ENCODE peak calls at places on chromosomes 7 and 10, in four cellular contexts. S is K562, A is HepG2, N is H1. F is an unnamed sample.

GRCh38 chr10:86230538-86231180 is 135.9 kb downstream of the GRID1 start:
- DNase-seq in A (no peak), S (no peak), N (no peak), F (no peak)

GRCh38 chr10:61835069-61835908 is 66.2 kb upstream of the ARID5B start:
- DNase-seq in N (no peak), S (peak), A (peak), F (peak)

GRCh38 chr7:129855234-129855673 is 97.5 kb downstream of the UBE2H start:
- DNase-seq in N (no peak), A (no peak), S (no peak), F (no peak)

GRCh38 chr10:54284526-54285193 is 516.4 kb downstream of the PCDH15 start:
- DNase-seq in S (no peak), A (no peak), N (no peak), F (no peak)

GRCh38 chr10:3336673-3337293 is 164.2 kb upstream of the PITRM1 start:
- DNase-seq in A (no peak), N (no peak), S (no peak), F (no peak)

GRCh38 chr10:94205370-94205930 is 157.3 kb downstream of the NOC3L start:
- DNase-seq in N (no peak), A (no peak), S (no peak), F (no peak)

GRCh38 chr7:44438851-44439250 is 51.6 kb downstream of the NUDCD3 start:
- DNase-seq in A (no peak), N (no peak), S (no peak), F (no peak)

GRCh38 chr7:70068531-70068930 is 470.3 kb downstream of the AUTS2 start:
- DNase-seq in N (no peak), S (no peak), A (no peak), F (no peak)

GRCh38 chr10:132477066-132477397 is 60.6 kb upstream of the INPP5A start:
- DNase-seq in A (no peak), S (no peak), N (no peak), F (no peak)

GRCh38 chr10:22659901-22660300 is 54.5 kb downstream of the PIP4K2A start:
- DNase-seq in N (no peak), S (no peak), A (no peak), F (no peak)

GRCh38 chr10:96843823-96844222 is 11.7 kb downstream of the LCOR start:
- DNase-seq in N (no peak), A (no peak), S (no peak), F (no peak)

GRCh38 chr10:335151-335800 is 200.0 kb downstream of the ZMYND11 start:
- DNase-seq in A (no peak), N (no peak), S (no peak), F (no peak)

GRCh38 chr7:30001953-30002352 is 12.4 kb upstream of the SCRN1 start:
- DNase-seq in S (no peak), A (no peak), N (no peak), F (no peak)

GRCh38 chr7:110347091-110347490 is 743.8 kb upstream of the LRRN3 start:
- DNase-seq in S (no peak), A (no peak), N (no peak), F (no peak)

DNA sequence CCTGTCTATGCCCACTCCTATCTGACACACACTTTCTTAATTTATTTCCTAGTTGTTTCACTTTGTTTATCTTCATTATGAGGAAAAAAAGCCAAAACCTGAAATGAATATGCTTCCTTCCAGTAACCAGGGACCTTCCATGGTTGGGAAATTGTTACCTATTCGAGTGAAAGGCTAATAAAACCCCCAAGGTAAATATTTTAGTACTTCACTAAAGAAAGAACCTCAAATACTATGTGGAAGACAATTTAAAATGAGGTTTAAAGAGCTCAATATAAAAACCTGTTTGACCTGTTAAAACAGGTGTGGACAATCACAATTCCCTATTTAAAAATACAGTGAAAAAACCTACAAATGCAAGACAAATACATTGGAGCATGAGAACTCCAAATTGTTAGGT is 192.6 kb downstream of the CFTR start:
- DNase-seq in N (no peak), S (no peak), A (no peak), F (no peak)
- TF ChIP-seq MAX in N (no peak), S (no peak), A (no peak), F (no peak)

DNA sequence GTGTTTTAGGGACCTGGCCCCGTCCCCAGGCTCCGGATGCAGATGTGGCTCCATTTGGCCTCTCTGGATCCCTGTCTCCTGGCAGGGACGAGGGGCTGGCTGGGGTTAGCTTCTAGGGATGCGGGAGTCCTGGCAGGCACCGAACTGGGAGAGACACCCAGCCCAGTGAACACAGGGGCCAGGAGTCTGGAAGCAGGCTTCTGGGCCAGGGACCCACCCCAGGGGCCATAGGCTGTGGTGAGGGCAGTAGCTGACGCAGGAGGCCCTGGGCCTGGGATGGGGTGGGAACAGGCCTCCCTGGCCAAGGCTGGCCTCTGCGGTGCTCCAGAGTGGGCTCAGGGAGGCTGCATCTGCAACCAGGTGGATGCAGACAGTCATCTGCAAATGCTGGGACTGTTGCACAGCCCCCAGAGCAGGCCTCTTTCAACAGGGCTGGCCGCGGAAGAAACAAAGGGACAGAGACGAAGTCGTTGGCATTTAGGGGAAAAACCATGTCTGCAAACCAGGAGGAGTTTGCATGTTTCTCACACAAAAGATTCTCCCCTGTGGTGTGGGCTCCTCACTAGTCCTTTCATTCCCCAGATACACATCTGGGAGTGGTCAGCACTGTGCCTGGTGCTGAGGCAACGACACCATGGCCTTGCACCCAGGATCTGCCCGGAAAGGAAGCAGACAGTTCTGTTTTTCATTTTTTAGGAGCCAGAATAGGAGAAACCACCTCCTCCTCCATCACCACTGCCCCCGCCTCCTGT is 36.4 kb upstream of the ZNF488 start:
- DNase-seq in N (no peak), A (no peak), S (no peak), F (no peak)
- TF ChIP-seq POLR2AphosphoS5 in N (no peak), A (no peak), S (no peak), F (no peak)

DNA sequence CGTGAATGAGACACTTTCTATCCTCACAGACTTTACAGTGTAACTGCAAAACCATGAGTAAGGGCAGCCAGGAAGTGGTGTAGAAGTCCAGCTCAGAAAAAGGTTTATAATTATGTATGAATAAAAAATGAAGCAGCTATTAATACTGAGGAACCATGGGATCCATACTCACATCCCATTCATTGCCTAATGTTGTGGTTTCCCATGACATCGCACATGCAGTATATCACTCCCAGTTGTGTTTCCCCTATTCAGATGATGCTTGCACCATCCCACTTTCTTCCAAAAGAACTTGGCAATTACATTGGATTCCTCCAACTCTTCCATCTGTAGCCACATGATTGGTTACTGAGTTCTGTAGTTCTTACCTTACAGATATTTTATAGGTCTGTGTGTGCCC is 74.5 kb upstream of the SEMA3D start:
- DNase-seq in A (no peak), S (no peak), N (no peak), F (no peak)
- TF ChIP-seq HDAC2 in A (no peak), S (no peak), N (no peak), F (no peak)

GRCh38 chr7:116098175-116098574 is 67.6 kb upstream of the TFEC start:
- DNase-seq in A (no peak), N (no peak), S (no peak), F (no peak)

GRCh38 chr7:116097365-116098009 is 66.9 kb upstream of the TFEC start:
- DNase-seq in S (peak), N (no peak), A (peak), F (no peak)

GRCh38 chr7:116101709-116102108 is 71.1 kb upstream of the TFEC start:
- DNase-seq in A (no peak), S (no peak), N (no peak), F (no peak)
- TF ChIP-seq MAX in A (no peak), S (no peak), N (no peak), F (no peak)

GRCh38 chr7:66877577-66878300 is 43.3 kb upstream of the TMEM248 start:
- DNase-seq in N (no peak), S (no peak), A (no peak), F (peak)
- TF ChIP-seq POLR2AphosphoS5 in N (no peak), S (no peak), A (no peak), F (no peak)

DNA sequence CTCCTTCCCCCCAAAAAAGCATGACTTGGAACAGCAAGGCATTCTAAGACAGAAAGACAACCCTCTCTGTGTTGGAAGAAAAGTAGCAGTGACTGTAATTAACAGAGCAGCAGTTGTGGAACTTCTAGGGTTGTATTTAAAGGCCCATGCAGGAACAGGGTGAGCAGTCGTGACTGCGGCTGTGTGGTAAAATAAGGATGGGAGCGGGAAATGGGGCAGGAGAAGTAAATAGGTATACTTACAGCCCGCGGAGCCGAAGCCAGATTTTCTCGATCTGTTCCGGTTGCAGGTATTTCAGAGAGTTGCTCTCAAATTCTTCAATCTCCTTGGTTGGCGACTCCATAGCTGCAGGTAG is 179 bp downstream of the PDE1C start:
- DNase-seq in A (no peak), N (no peak), S (no peak), F (no peak)
- TF ChIP-seq HDAC2 in A (no peak), N (no peak), S (no peak), F (no peak)

DNA sequence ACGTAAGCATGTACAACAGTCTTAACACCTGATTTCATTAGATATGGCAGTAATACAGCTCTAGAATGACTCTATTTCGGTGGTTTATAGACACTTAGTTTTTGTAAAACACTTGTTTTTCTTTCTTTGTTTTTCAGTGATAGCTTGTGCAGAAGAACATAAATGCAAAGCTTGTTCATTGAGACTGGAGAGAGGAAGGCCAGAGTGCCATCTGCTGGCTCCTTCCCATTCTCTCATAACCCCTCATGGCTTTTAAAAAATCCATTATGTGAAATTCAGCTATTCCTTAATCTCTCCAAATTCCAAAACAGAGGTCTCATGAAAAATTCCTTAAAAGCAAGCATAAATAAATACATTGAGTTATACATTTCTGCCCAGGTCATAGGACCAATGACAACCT is 76.3 kb downstream of the CACNB2 start:
- DNase-seq in N (no peak), S (no peak), A (peak), F (no peak)
- TF ChIP-seq MAX in N (no peak), S (no peak), A (no peak), F (no peak)

GRCh38 chr7:101940151-101940550 is 122.7 kb downstream of the CUX1 start:
- DNase-seq in N (no peak), A (no peak), S (no peak), F (no peak)
- TF ChIP-seq POLR2AphosphoS5 in N (no peak), A (no peak), S (no peak), F (no peak)

DNA sequence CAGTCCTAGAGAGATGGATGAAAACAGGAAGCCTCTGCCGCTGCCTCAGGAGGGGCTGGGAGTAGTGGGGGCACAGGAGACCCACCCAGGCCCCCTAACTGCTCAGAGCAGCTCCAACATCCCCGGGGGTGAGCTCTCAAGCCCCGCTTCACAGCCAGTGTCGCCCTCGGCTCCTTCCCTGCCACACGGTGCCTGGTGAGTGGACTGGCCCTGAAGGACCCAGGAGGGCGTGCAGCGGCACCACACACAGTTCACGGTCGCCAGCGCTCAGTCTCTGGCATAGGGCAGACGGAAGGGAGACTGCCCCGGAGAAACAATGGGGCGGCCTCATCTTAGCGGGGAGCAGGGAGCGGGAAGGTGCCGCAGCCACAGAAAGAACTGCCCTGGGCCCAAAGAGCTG is 1.3 kb downstream of the CLDN15 start:
- DNase-seq in S (no peak), A (no peak), N (no peak), F (no peak)
- TF ChIP-seq HDAC2 in S (no peak), A (no peak), N (no peak), F (no peak)

GRCh38 chr10:49645417-49646255 is 31.8 kb downstream of the CHAT start:
- DNase-seq in A (no peak), N (no peak), S (no peak), F (no peak)

GRCh38 chr10:49642311-49642710 is 28.5 kb downstream of the CHAT start:
- DNase-seq in S (no peak), N (no peak), A (no peak), F (no peak)

GRCh38 chr10:49644035-49644345 is 30.2 kb downstream of the CHAT start:
- DNase-seq in N (no peak), A (no peak), S (no peak), F (no peak)

GRCh38 chr10:49646256-49646870 is 32.5 kb downstream of the CHAT start:
- DNase-seq in A (no peak), N (no peak), S (no peak), F (no peak)

DNA sequence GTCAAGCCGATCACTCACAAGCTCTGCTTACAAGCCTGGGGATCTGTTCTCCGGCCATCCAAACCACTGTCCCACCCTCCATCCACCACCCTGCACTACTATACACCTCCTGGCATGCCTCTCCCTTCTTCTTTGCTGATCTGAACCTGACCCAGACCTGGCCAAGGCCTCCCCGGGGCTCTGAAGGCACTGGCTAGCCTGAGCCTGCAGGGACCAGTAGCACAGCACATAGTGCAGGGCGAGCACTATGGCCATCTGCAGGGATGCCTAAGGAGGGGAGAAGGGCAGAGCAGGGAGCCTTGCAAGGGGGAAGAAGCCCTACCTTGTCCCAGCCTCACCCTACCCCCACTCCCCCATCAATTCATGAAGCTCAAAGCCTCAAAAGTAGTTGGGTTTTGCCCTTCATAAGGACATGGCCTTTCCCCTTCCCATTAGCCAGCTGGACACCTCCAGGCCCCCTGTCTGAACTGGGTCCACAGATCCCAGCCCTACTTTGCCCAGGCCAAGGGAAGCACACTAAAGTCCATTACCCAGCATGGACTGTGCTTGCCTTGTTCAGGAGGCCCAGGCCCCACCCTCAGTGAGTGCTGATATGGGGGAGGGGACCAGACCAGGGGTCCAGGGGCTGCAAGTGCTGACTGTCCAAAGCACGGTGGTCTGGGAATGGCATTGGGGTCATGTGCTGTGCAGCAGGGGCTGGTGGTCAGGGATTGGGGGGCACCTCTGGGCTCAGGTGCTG is 29.6 kb downstream of the CHAT start:
- DNase-seq in S (no peak), A (no peak), N (no peak), F (no peak)
- TF ChIP-seq MAX in S (no peak), A (no peak), N (no peak), F (no peak)